ENCODE peak calls at places on chromosomes 12 and 14, in eight cellular contexts. E, G, U, Q, V, F, N and J are unnamed samples.

GRCh38 chr12:27521066-27521465 is 2.9 kb upstream of the PPFIBP1 start:
- DNase-seq in E (no peak), G (no peak), U (no peak), Q (no peak), V (no peak), F (no peak), N (peak), J (no peak)

GRCh38 chr12:57471-57980 is 9.0 kb upstream of the IQSEC3 start:
- DNase-seq in E (no peak), G (no peak), U (no peak), Q (no peak), V (no peak), F (no peak), N (no peak), J (no peak)

GRCh38 chr12:13534645-13535398 is 338.3 kb downstream of the EMP1 start:
- DNase-seq in E (no peak), G (no peak), U (no peak), Q (peak), V (peak), F (peak), N (peak), J (no peak)

GRCh38 chr12:6821271-6821673 is 349 bp upstream of the GPR162 start:
- DNase-seq in E (no peak), G (no peak), U (no peak), Q (peak), V (no peak), F (peak), N (peak), J (no peak)

GRCh38 chr14:104433401-104434213 is 146.0 kb upstream of the C14orf180 start:
- DNase-seq in E (no peak), G (peak), U (no peak), Q (peak), V (no peak), F (no peak), N (no peak), J (no peak)

GRCh38 chr14:88904206-88904647 is 79.8 kb downstream of the TTC8 start:
- DNase-seq in E (no peak), G (no peak), U (no peak), Q (no peak), V (no peak), F (no peak), N (peak), J (no peak)

GRCh38 chr12:127147724-127148123 is 1119.2 kb upstream of the TMEM132C start:
- DNase-seq in E (no peak), G (no peak), U (no peak), Q (no peak), V (no peak), F (no peak), N (no peak), J (no peak)

GRCh38 chr14:104355949-104356737 is 217.8 kb downstream of the KIF26A start:
- DNase-seq in E (no peak), G (no peak), U (no peak), Q (peak), V (no peak), F (no peak), N (no peak), J (no peak)

GRCh38 chr14:86334355-86334754 is 804.4 kb downstream of the FLRT2 start:
- DNase-seq in E (no peak), G (no peak), U (no peak), Q (no peak), V (no peak), F (no peak), N (no peak), J (no peak)

GRCh38 chr12:83224012-83224411 is 537.3 kb downstream of the TMTC2 start:
- DNase-seq in E (no peak), G (no peak), U (no peak), Q (no peak), V (no peak), F (no peak), N (no peak), J (no peak)

GRCh38 chr12:116687888-116688287 is 50.0 kb downstream of the SPRING1 start:
- DNase-seq in E (peak), G (no peak), U (no peak), Q (no peak), V (no peak), F (peak), N (peak), J (no peak)

GRCh38 chr12:111438501-111438900 is 32.8 kb downstream of the SH2B3 start:
- DNase-seq in E (peak), G (peak), U (no peak), Q (no peak), V (no peak), F (peak), N (peak), J (no peak)

GRCh38 chr12:70646850-70647249 is 9.6 kb upstream of the PTPRB start:
- DNase-seq in E (no peak), G (no peak), U (no peak), Q (no peak), V (no peak), F (no peak), N (peak), J (no peak)

GRCh38 chr12:45988259-45988658 is 2.1 kb downstream of the SCAF11 start:
- DNase-seq in E (no peak), G (no peak), U (no peak), Q (no peak), V (no peak), F (peak), N (peak), J (no peak)

GRCh38 chr12:123602651-123603195 is 824 bp downstream of the DDX55 start:
- DNase-seq in E (no peak), G (no peak), U (no peak), Q (no peak), V (no peak), F (peak), N (no peak), J (no peak)

GRCh38 chr14:103597623-103598372 is 31.2 kb upstream of the KLC1 start:
- DNase-seq in E (no peak), G (no peak), U (peak), Q (no peak), V (no peak), F (no peak), N (peak), J (no peak)

GRCh38 chr14:20775043-20775442 is 6.0 kb upstream of the RNASE6 start:
- DNase-seq in E (no peak), G (no peak), U (no peak), Q (no peak), V (no peak), F (no peak), N (no peak), J (no peak)

GRCh38 chr12:89323568-89324218 is 28.6 kb downstream of the DUSP6 start:
- DNase-seq in E (no peak), G (no peak), U (no peak), Q (no peak), V (no peak), F (no peak), N (no peak), J (no peak)

GRCh38 chr14:57943541-57943940 is 77.6 kb upstream of the SLC35F4 start:
- DNase-seq in E (no peak), G (no peak), U (no peak), Q (no peak), V (no peak), F (no peak), N (no peak), J (no peak)

GRCh38 chr12:46110220-46110700 is 119.9 kb upstream of the SCAF11 start:
- DNase-seq in E (no peak), G (no peak), U (no peak), Q (no peak), V (no peak), F (peak), N (no peak), J (no peak)

GRCh38 chr14:85409496-85410210 is 120.3 kb upstream of the FLRT2 start:
- DNase-seq in E (no peak), G (no peak), U (no peak), Q (no peak), V (no peak), F (no peak), N (no peak), J (no peak)

GRCh38 chr12:2477009-2477766 is 317.6 kb upstream of the FKBP4 start:
- DNase-seq in E (no peak), G (no peak), U (no peak), Q (peak), V (no peak), F (no peak), N (no peak), J (no peak)

GRCh38 chr12:538731-539539 is 79.2 kb downstream of the B4GALNT3 start:
- DNase-seq in E (peak), G (no peak), U (no peak), Q (no peak), V (no peak), F (no peak), N (peak), J (no peak)

GRCh38 chr12:11794311-11794710 is 144.8 kb downstream of the ETV6 start:
- DNase-seq in E (no peak), G (no peak), U (no peak), Q (no peak), V (no peak), F (no peak), N (peak), J (no peak)

GRCh38 chr12:15227004-15227679 is 5.9 kb upstream of the RERG start:
- DNase-seq in E (peak), G (no peak), U (no peak), Q (peak), V (no peak), F (peak), N (peak), J (no peak)

GRCh38 chr12:61397668-61398067 is 862.5 kb upstream of the USP15 start:
- DNase-seq in E (no peak), G (no peak), U (no peak), Q (no peak), V (no peak), F (no peak), N (no peak), J (no peak)

GRCh38 chr12:96502477-96502876 is 13.1 kb downstream of the CFAP54 start:
- DNase-seq in E (no peak), G (no peak), U (no peak), Q (no peak), V (peak), F (no peak), N (no peak), J (peak)

GRCh38 chr12:65156366-65156831 is 13.0 kb upstream of the LEMD3 start:
- DNase-seq in E (peak), G (no peak), U (no peak), Q (no peak), V (peak), F (peak), N (no peak), J (peak)

GRCh38 chr14:34501004-34501580 is 38.4 kb downstream of the EAPP start:
- DNase-seq in E (no peak), G (no peak), U (no peak), Q (no peak), V (no peak), F (no peak), N (peak), J (no peak)

GRCh38 chr12:13173012-13173441 is 23.5 kb upstream of the EMP1 start:
- DNase-seq in E (no peak), G (no peak), U (no peak), Q (no peak), V (no peak), F (no peak), N (peak), J (no peak)

GRCh38 chr12:66740257-66740656 is 61.4 kb upstream of the GRIP1 start:
- DNase-seq in E (no peak), G (no peak), U (no peak), Q (no peak), V (no peak), F (no peak), N (peak), J (no peak)

GRCh38 chr12:122064780-122065588 is 13.6 kb upstream of the MLXIP start:
- DNase-seq in E (no peak), G (no peak), U (peak), Q (no peak), V (no peak), F (no peak), N (peak), J (no peak)

GRCh38 chr12:74896186-74896585 is 313.5 kb downstream of the KCNC2 start:
- DNase-seq in E (no peak), G (no peak), U (peak), Q (no peak), V (no peak), F (no peak), N (peak), J (no peak)

GRCh38 chr12:64650762-64651161 is 40.5 kb downstream of the RASSF3 start:
- DNase-seq in E (no peak), G (no peak), U (no peak), Q (no peak), V (no peak), F (no peak), N (peak), J (no peak)

GRCh38 chr12:123388218-123388947 is 4.5 kb downstream of the KMT5A start:
- DNase-seq in E (peak), G (peak), U (no peak), Q (peak), V (peak), F (peak), N (peak), J (no peak)

DNA sequence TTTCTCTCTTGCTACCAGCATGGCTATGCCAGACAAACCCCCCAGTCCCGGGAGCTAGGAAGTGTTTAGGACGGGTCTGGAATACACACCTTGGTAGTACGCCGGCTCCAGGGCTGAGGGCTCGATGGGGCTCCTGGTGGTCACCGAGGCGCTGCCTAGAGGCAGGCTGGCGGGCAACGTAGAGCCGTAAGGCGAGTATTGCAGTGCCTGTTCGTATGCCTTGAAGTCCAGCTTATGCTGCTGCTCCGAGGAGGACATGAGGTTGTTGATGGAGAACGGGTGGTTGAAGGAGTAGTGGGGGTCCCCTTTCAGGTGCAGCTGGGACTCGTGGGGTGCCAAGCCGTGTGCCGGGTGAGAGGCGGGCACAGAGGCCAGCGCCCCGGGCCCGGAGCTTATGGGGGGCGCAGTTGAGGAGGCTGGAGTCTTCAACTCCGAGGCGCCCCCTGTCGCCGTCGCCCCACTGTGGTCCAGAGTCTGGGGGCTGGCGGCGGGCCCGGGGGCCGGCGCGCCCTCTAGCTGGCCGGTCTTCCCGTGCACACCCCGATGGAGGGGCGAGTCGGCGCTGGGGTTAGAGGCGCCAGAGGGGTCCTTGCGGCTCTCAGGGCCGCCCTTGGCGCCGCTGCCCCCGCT is 3.6 kb downstream of the FOXA1 start:
- DNase-seq in E (no peak), G (peak), U (no peak), Q (no peak), V (no peak), F (no peak), N (no peak), J (no peak)
- TF ChIP-seq CTCF in E (no peak), G (no peak), U (peak), Q (no peak), V (no peak), F (no peak), N (no peak), J (no peak)

DNA sequence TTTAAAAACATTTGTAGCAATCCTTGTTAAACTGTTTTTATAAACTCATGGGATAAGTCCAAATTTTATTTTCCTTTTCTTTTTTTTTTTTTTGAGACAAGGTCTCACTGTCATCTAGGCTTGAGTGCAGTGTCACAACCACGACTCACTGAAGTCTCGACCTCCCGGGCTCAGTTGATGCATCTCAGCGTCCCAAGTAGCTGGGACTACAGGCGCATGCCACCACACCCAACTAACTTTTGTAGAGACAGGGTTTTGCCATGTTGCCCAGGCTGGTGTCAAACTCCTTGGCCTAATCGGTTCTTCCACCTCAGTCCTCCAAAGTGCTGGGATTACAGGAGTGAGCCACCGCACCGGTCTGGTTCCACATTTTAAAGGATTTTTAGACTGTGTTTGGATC is 9.8 kb downstream of the RAP1B start:
- DNase-seq in E (no peak), G (no peak), U (no peak), Q (no peak), V (no peak), F (no peak), N (no peak), J (no peak)
- H3K4me3 ChIP-seq in E (peak), G (no peak), U (no peak), Q (peak), V (no peak), F (no peak), N (no peak), J (no peak)

DNA sequence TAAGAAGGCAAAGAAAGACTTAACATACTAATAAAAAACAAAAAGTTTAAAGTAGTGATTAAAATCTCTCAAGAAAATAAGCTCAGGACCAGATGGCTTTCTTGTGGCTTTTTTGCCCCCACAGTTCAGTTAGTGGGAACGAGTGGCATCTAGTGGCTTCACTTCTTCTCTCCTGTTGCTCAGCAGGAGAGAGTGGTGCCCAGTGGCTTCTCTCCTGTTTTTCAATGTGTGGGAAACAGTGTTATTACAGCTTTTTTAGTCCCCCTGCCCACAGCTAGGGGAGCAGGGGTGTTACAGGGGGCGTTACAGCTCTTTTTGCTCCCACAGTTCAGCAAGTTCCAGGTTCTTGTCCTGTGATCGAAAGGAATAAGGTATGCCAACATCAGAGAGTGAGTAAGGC is 135.2 kb downstream of the RERGL start:
- DNase-seq in E (no peak), G (no peak), U (no peak), Q (no peak), V (no peak), F (peak), N (no peak), J (no peak)
- TF ChIP-seq CTCF in E (no peak), G (no peak), U (no peak), Q (no peak), V (no peak), F (peak), N (no peak), J (no peak)

DNA sequence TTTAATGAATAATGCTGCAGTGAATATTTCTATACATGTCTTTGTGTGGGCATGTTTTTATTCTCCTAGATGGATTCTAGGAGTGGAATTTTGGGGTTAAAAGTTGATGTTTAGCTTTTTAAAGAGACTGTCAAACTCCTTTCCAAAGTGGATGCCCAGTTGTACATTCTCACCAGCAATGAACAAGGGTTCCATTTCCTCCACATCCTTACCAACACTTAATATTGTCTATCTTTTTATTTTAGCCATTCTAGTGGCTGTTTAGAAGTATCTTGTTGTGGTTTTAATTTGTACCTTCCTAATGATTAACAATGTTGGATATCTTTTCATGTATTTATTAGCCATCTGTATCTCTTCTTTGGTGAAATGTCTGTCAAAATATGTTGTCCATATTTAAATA is 109.8 kb downstream of the SMOC1 start:
- DNase-seq in E (no peak), G (no peak), U (no peak), Q (no peak), V (no peak), F (no peak), N (no peak), J (no peak)
- H3K4me3 ChIP-seq in E (no peak), G (no peak), U (no peak), Q (no peak), V (no peak), F (no peak), N (no peak), J (no peak)

DNA sequence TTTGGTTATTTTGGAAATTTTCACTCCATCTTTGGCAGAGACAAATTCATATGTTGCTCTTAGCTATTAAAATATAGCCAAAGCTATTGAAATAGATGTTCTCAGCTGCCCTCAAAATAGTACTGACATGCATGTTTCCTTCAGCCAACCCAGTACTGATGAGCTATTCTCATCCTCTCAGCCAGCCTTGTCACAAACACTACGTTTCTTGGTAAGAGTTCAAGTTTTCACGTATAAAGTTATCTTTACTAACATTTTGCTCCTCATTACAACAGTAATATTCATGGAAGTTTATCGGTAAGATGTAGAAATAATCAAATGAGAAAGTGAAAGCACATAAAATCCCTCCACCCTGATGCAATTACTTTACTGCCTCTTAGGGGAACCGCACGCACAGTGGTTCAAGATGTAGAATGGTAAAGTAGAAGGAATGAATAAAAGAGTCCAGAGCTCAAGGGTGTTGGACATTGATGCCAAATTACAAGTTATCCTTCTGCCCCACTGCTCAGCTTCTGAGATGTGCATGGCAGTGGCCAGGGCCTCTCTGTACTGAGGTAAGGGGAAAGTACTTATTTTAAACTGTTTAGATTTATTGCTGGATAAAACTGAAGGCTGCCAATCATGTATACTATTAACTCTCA is 20.7 kb downstream of the GCH1 start:
- DNase-seq in E (no peak), G (no peak), U (no peak), Q (no peak), V (peak), F (peak), N (no peak), J (no peak)
- TF ChIP-seq CTCF in E (no peak), G (no peak), U (no peak), Q (no peak), V (no peak), F (no peak), N (no peak), J (no peak)

DNA sequence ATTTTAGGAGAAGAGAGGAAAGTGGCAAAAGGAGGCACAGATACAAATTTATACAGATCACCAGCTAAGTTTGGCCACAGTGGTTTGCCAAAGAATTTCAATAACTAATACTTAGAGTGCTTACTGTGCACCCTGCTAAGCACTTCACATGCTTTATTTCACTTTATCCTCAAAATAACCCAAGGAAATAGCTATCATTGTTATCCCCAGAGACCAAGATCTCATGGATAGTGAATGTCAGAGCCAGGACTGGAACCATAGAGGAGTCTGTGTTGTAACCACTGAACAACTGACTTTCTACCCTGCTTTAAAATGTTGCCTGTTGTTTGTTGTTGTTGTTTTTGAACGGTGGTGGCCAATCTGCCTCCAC is 1.3 kb upstream of the TCP11L2 start:
- DNase-seq in E (no peak), G (no peak), U (no peak), Q (no peak), V (no peak), F (no peak), N (peak), J (no peak)
- H3K4me3 ChIP-seq in E (peak), G (no peak), U (no peak), Q (peak), V (no peak), F (peak), N (no peak), J (no peak)

GRCh38 chr14:100780646-100781355 is 45.1 kb upstream of the MEG3 start:
- DNase-seq in E (no peak), G (no peak), U (no peak), Q (peak), V (no peak), F (no peak), N (no peak), J (no peak)
- TF ChIP-seq CTCF in E (no peak), G (no peak), U (no peak), Q (no peak), V (no peak), F (no peak), N (no peak), J (no peak)